ENCODE peak calls at places on chromosomes 12 and 14, in five cellular contexts. N, W, Q, E and X are unnamed samples.

GRCh38 chr14:75631453-75631831 is 29.2 kb downstream of the ERG28 start:
- DNase-seq in N (no peak), W (no peak), Q (no peak), E (no peak), X (no peak)

GRCh38 chr14:94823556-94824341 is 53.8 kb upstream of the GSC start:
- DNase-seq in N (no peak), W (no peak), Q (peak), E (no peak), X (no peak)

GRCh38 chr12:111314949-111315539 is 53.9 kb downstream of the PHETA1 start:
- DNase-seq in N (no peak), W (no peak), Q (no peak), E (no peak), X (no peak)

GRCh38 chr12:57765003-57765697 is 1.7 kb downstream of the CYP27B1 start:
- DNase-seq in N (no peak), W (peak), Q (no peak), E (no peak), X (peak)

GRCh38 chr12:6462234-6462995 is 8.1 kb downstream of the VAMP1 start:
- DNase-seq in N (no peak), W (no peak), Q (no peak), E (no peak), X (peak)

GRCh38 chr14:95394297-95394891 is 74.7 kb upstream of the CLMN start:
- DNase-seq in N (no peak), W (no peak), Q (no peak), E (no peak), X (no peak)

GRCh38 chr14:96136361-96136760 is 68.3 kb upstream of the BDKRB2 start:
- DNase-seq in N (no peak), W (no peak), Q (peak), E (no peak), X (no peak)

GRCh38 chr12:131675126-131676080 is 35.5 kb upstream of the SFSWAP start:
- DNase-seq in N (no peak), W (no peak), Q (no peak), E (no peak), X (no peak)

GRCh38 chr12:59891180-59891579 is 295.4 kb downstream of the SLC16A7 start:
- DNase-seq in N (no peak), W (no peak), Q (no peak), E (no peak), X (no peak)

GRCh38 chr14:70708717-70709570 is 67.2 kb downstream of the TTC9 start:
- DNase-seq in N (no peak), W (no peak), Q (no peak), E (no peak), X (no peak)

GRCh38 chr12:6241495-6241894 is 41.3 kb downstream of the CD9 start:
- DNase-seq in N (no peak), W (peak), Q (no peak), E (peak), X (peak)

GRCh38 chr12:32091696-32092095 is 15.0 kb upstream of the BICD1 start:
- DNase-seq in N (no peak), W (no peak), Q (no peak), E (no peak), X (no peak)

GRCh38 chr12:67766370-67766769 is 117.8 kb downstream of the DYRK2 start:
- DNase-seq in N (no peak), W (no peak), Q (no peak), E (no peak), X (no peak)

GRCh38 chr14:47200740-47201139 is 474.7 kb downstream of the MDGA2 start:
- DNase-seq in N (no peak), W (no peak), Q (no peak), E (no peak), X (peak)

GRCh38 chr12:26770239-26771070 is 62.5 kb downstream of the ITPR2 start:
- DNase-seq in N (no peak), W (no peak), Q (no peak), E (no peak), X (no peak)

GRCh38 chr14:86530457-86530856 is 1000.5 kb downstream of the FLRT2 start:
- DNase-seq in N (no peak), W (no peak), Q (no peak), E (no peak), X (no peak)

GRCh38 chr12:96195845-96196451 is 1.8 kb downstream of the ELK3 start:
- DNase-seq in N (no peak), W (no peak), Q (peak), E (peak), X (no peak)

GRCh38 chr12:120342156-120342555 is 14.6 kb upstream of the PLA2G1B start:
- DNase-seq in N (no peak), W (no peak), Q (no peak), E (no peak), X (no peak)

GRCh38 chr14:24368562-24369252 is 723 bp downstream of the NFATC4 start:
- DNase-seq in N (no peak), W (peak), Q (peak), E (peak), X (peak)